ENCODE peak calls at places on chromosomes 3 and 15, in seven cellular contexts. One of them, this sample, is unnamed.

GRCh38 chr3:59566481-59566975 is 516.7 kb upstream of the CFAP20DC start:
- ATAC-seq in heart left ventricle: no peak
- ATAC-seq in mucosa of descending colon: no peak
- ATAC-seq in central memory CD8-positive, alpha-beta T cell: no peak
- ATAC-seq in stimulated activated effector memory CD8-positive, alpha-beta T cell treated with anti-CD3 and anti-CD28 coated beads, Interleukin-12 subunit alpha, Interleukin-12 subunit beta, amount 100 ng/mL, for 72 hours: peak; percentile 99
- ATAC-seq in left lung: no peak
- ATAC-seq in activated CD8-positive, alpha-beta T cell treated with anti-CD3 and anti-CD28 coated beads, Interleukin-2, amount 10 ng/mL, durations not matched to agents 7 days and 5 days: no peak
- ATAC-seq in this sample: peak; percentile 94

GRCh38 chr3:65080432-65080831 is 392.6 kb upstream of the ADAMTS9 start:
- ATAC-seq in heart left ventricle: no peak
- ATAC-seq in mucosa of descending colon: no peak
- ATAC-seq in central memory CD8-positive, alpha-beta T cell: no peak
- ATAC-seq in stimulated activated effector memory CD8-positive, alpha-beta T cell treated with anti-CD3 and anti-CD28 coated beads, Interleukin-12 subunit alpha, Interleukin-12 subunit beta, amount 100 ng/mL, for 72 hours: no peak
- ATAC-seq in left lung: no peak
- ATAC-seq in activated CD8-positive, alpha-beta T cell treated with anti-CD3 and anti-CD28 coated beads, Interleukin-2, amount 10 ng/mL, durations not matched to agents 7 days and 5 days: no peak
- ATAC-seq in this sample: no peak

GRCh38 chr15:64522226-64522823 is 61.9 kb downstream of the ZNF609 start:
- ATAC-seq in heart left ventricle: no peak
- ATAC-seq in mucosa of descending colon: no peak
- ATAC-seq in central memory CD8-positive, alpha-beta T cell: no peak
- ATAC-seq in stimulated activated effector memory CD8-positive, alpha-beta T cell treated with anti-CD3 and anti-CD28 coated beads, Interleukin-12 subunit alpha, Interleukin-12 subunit beta, amount 100 ng/mL, for 72 hours: no peak
- ATAC-seq in left lung: no peak
- ATAC-seq in activated CD8-positive, alpha-beta T cell treated with anti-CD3 and anti-CD28 coated beads, Interleukin-2, amount 10 ng/mL, durations not matched to agents 7 days and 5 days: no peak
- ATAC-seq in this sample: peak; percentile 44

GRCh38 chr15:68218331-68218730 is 11.2 kb downstream of the CLN6 start:
- ATAC-seq in heart left ventricle: no peak
- ATAC-seq in mucosa of descending colon: no peak
- ATAC-seq in central memory CD8-positive, alpha-beta T cell: no peak
- ATAC-seq in stimulated activated effector memory CD8-positive, alpha-beta T cell treated with anti-CD3 and anti-CD28 coated beads, Interleukin-12 subunit alpha, Interleukin-12 subunit beta, amount 100 ng/mL, for 72 hours: no peak
- ATAC-seq in left lung: no peak
- ATAC-seq in activated CD8-positive, alpha-beta T cell treated with anti-CD3 and anti-CD28 coated beads, Interleukin-2, amount 10 ng/mL, durations not matched to agents 7 days and 5 days: no peak
- ATAC-seq in this sample: no peak

GRCh38 chr3:51891242-51892039 is 11.7 kb downstream of the IQCF1 start:
- ATAC-seq in heart left ventricle: no peak
- ATAC-seq in mucosa of descending colon: no peak
- ATAC-seq in central memory CD8-positive, alpha-beta T cell: no peak
- ATAC-seq in stimulated activated effector memory CD8-positive, alpha-beta T cell treated with anti-CD3 and anti-CD28 coated beads, Interleukin-12 subunit alpha, Interleukin-12 subunit beta, amount 100 ng/mL, for 72 hours: no peak
- ATAC-seq in left lung: no peak
- ATAC-seq in activated CD8-positive, alpha-beta T cell treated with anti-CD3 and anti-CD28 coated beads, Interleukin-2, amount 10 ng/mL, durations not matched to agents 7 days and 5 days: no peak
- ATAC-seq in this sample: no peak

GRCh38 chr3:23395115-23395514 is 192.0 kb downstream of the UBE2E2 start:
- ATAC-seq in heart left ventricle: no peak
- ATAC-seq in mucosa of descending colon: no peak
- ATAC-seq in central memory CD8-positive, alpha-beta T cell: no peak
- ATAC-seq in stimulated activated effector memory CD8-positive, alpha-beta T cell treated with anti-CD3 and anti-CD28 coated beads, Interleukin-12 subunit alpha, Interleukin-12 subunit beta, amount 100 ng/mL, for 72 hours: no peak
- ATAC-seq in left lung: no peak
- ATAC-seq in activated CD8-positive, alpha-beta T cell treated with anti-CD3 and anti-CD28 coated beads, Interleukin-2, amount 10 ng/mL, durations not matched to agents 7 days and 5 days: no peak
- ATAC-seq in this sample: no peak

GRCh38 chr3:179036626-179037300 is 34.8 kb downstream of the ZMAT3 start:
- ATAC-seq in heart left ventricle: no peak
- ATAC-seq in mucosa of descending colon: no peak
- ATAC-seq in central memory CD8-positive, alpha-beta T cell: no peak
- ATAC-seq in stimulated activated effector memory CD8-positive, alpha-beta T cell treated with anti-CD3 and anti-CD28 coated beads, Interleukin-12 subunit alpha, Interleukin-12 subunit beta, amount 100 ng/mL, for 72 hours: no peak
- ATAC-seq in left lung: no peak
- ATAC-seq in activated CD8-positive, alpha-beta T cell treated with anti-CD3 and anti-CD28 coated beads, Interleukin-2, amount 10 ng/mL, durations not matched to agents 7 days and 5 days: no peak
- ATAC-seq in this sample: no peak

GRCh38 chr15:37793851-37794250 is 140.6 kb upstream of the TMCO5A start:
- ATAC-seq in heart left ventricle: no peak
- ATAC-seq in mucosa of descending colon: no peak
- ATAC-seq in central memory CD8-positive, alpha-beta T cell: no peak
- ATAC-seq in stimulated activated effector memory CD8-positive, alpha-beta T cell treated with anti-CD3 and anti-CD28 coated beads, Interleukin-12 subunit alpha, Interleukin-12 subunit beta, amount 100 ng/mL, for 72 hours: no peak
- ATAC-seq in left lung: no peak
- ATAC-seq in activated CD8-positive, alpha-beta T cell treated with anti-CD3 and anti-CD28 coated beads, Interleukin-2, amount 10 ng/mL, durations not matched to agents 7 days and 5 days: no peak
- ATAC-seq in this sample: no peak

GRCh38 chr15:40739042-40739441 is 16.0 kb downstream of the RMDN3 start:
- ATAC-seq in heart left ventricle: no peak
- ATAC-seq in mucosa of descending colon: no peak
- ATAC-seq in central memory CD8-positive, alpha-beta T cell: no peak
- ATAC-seq in stimulated activated effector memory CD8-positive, alpha-beta T cell treated with anti-CD3 and anti-CD28 coated beads, Interleukin-12 subunit alpha, Interleukin-12 subunit beta, amount 100 ng/mL, for 72 hours: no peak
- ATAC-seq in left lung: no peak
- ATAC-seq in activated CD8-positive, alpha-beta T cell treated with anti-CD3 and anti-CD28 coated beads, Interleukin-2, amount 10 ng/mL, durations not matched to agents 7 days and 5 days: no peak
- ATAC-seq in this sample: no peak

GRCh38 chr3:98328933-98329332 is 24.7 kb upstream of the OR5K4 start:
- ATAC-seq in heart left ventricle: no peak
- ATAC-seq in mucosa of descending colon: no peak
- ATAC-seq in central memory CD8-positive, alpha-beta T cell: no peak
- ATAC-seq in stimulated activated effector memory CD8-positive, alpha-beta T cell treated with anti-CD3 and anti-CD28 coated beads, Interleukin-12 subunit alpha, Interleukin-12 subunit beta, amount 100 ng/mL, for 72 hours: no peak
- ATAC-seq in left lung: no peak
- ATAC-seq in activated CD8-positive, alpha-beta T cell treated with anti-CD3 and anti-CD28 coated beads, Interleukin-2, amount 10 ng/mL, durations not matched to agents 7 days and 5 days: peak; percentile 14
- ATAC-seq in this sample: no peak

GRCh38 chr3:183122257-183122932 is 23.1 kb upstream of the MCCC1 start:
- ATAC-seq in heart left ventricle: no peak
- ATAC-seq in mucosa of descending colon: peak; percentile 65
- ATAC-seq in central memory CD8-positive, alpha-beta T cell: no peak
- ATAC-seq in stimulated activated effector memory CD8-positive, alpha-beta T cell treated with anti-CD3 and anti-CD28 coated beads, Interleukin-12 subunit alpha, Interleukin-12 subunit beta, amount 100 ng/mL, for 72 hours: no peak
- ATAC-seq in left lung: peak; percentile 82
- ATAC-seq in activated CD8-positive, alpha-beta T cell treated with anti-CD3 and anti-CD28 coated beads, Interleukin-2, amount 10 ng/mL, durations not matched to agents 7 days and 5 days: no peak
- ATAC-seq in this sample: peak; percentile 57

GRCh38 chr15:29695486-29696167 is 126.6 kb downstream of the TJP1 start:
- ATAC-seq in heart left ventricle: no peak
- ATAC-seq in mucosa of descending colon: no peak
- ATAC-seq in central memory CD8-positive, alpha-beta T cell: no peak
- ATAC-seq in stimulated activated effector memory CD8-positive, alpha-beta T cell treated with anti-CD3 and anti-CD28 coated beads, Interleukin-12 subunit alpha, Interleukin-12 subunit beta, amount 100 ng/mL, for 72 hours: no peak
- ATAC-seq in left lung: no peak
- ATAC-seq in activated CD8-positive, alpha-beta T cell treated with anti-CD3 and anti-CD28 coated beads, Interleukin-2, amount 10 ng/mL, durations not matched to agents 7 days and 5 days: no peak
- ATAC-seq in this sample: peak; percentile 26

GRCh38 chr15:70768247-70768883 is 5.0 kb upstream of the UACA start:
- ATAC-seq in heart left ventricle: no peak
- ATAC-seq in mucosa of descending colon: peak; percentile 44
- ATAC-seq in central memory CD8-positive, alpha-beta T cell: no peak
- ATAC-seq in stimulated activated effector memory CD8-positive, alpha-beta T cell treated with anti-CD3 and anti-CD28 coated beads, Interleukin-12 subunit alpha, Interleukin-12 subunit beta, amount 100 ng/mL, for 72 hours: no peak
- ATAC-seq in left lung: no peak
- ATAC-seq in activated CD8-positive, alpha-beta T cell treated with anti-CD3 and anti-CD28 coated beads, Interleukin-2, amount 10 ng/mL, durations not matched to agents 7 days and 5 days: no peak
- ATAC-seq in this sample: no peak

GRCh38 chr15:90959894-90960293 is 5.2 kb downstream of the RCCD1 start:
- ATAC-seq in heart left ventricle: peak; percentile 90
- ATAC-seq in mucosa of descending colon: no peak
- ATAC-seq in central memory CD8-positive, alpha-beta T cell: no peak
- ATAC-seq in stimulated activated effector memory CD8-positive, alpha-beta T cell treated with anti-CD3 and anti-CD28 coated beads, Interleukin-12 subunit alpha, Interleukin-12 subunit beta, amount 100 ng/mL, for 72 hours: no peak
- ATAC-seq in left lung: no peak
- ATAC-seq in activated CD8-positive, alpha-beta T cell treated with anti-CD3 and anti-CD28 coated beads, Interleukin-2, amount 10 ng/mL, durations not matched to agents 7 days and 5 days: no peak
- ATAC-seq in this sample: no peak

GRCh38 chr3:46663611-46664135 is 29.8 kb downstream of the ALS2CL start:
- ATAC-seq in heart left ventricle: peak; percentile 11
- ATAC-seq in mucosa of descending colon: peak; percentile 18
- ATAC-seq in central memory CD8-positive, alpha-beta T cell: no peak
- ATAC-seq in stimulated activated effector memory CD8-positive, alpha-beta T cell treated with anti-CD3 and anti-CD28 coated beads, Interleukin-12 subunit alpha, Interleukin-12 subunit beta, amount 100 ng/mL, for 72 hours: no peak
- ATAC-seq in left lung: peak; percentile 29
- ATAC-seq in activated CD8-positive, alpha-beta T cell treated with anti-CD3 and anti-CD28 coated beads, Interleukin-2, amount 10 ng/mL, durations not matched to agents 7 days and 5 days: peak; percentile 28
- ATAC-seq in this sample: no peak

GRCh38 chr3:171488479-171488878 is 28.3 kb upstream of the TNIK start:
- ATAC-seq in heart left ventricle: no peak
- ATAC-seq in mucosa of descending colon: no peak
- ATAC-seq in central memory CD8-positive, alpha-beta T cell: no peak
- ATAC-seq in stimulated activated effector memory CD8-positive, alpha-beta T cell treated with anti-CD3 and anti-CD28 coated beads, Interleukin-12 subunit alpha, Interleukin-12 subunit beta, amount 100 ng/mL, for 72 hours: no peak
- ATAC-seq in left lung: no peak
- ATAC-seq in activated CD8-positive, alpha-beta T cell treated with anti-CD3 and anti-CD28 coated beads, Interleukin-2, amount 10 ng/mL, durations not matched to agents 7 days and 5 days: no peak
- ATAC-seq in this sample: no peak

GRCh38 chr3:128911911-128912310 is 32.5 kb downstream of the ACAD9 start:
- ATAC-seq in heart left ventricle: peak; percentile 69
- ATAC-seq in mucosa of descending colon: no peak
- ATAC-seq in central memory CD8-positive, alpha-beta T cell: no peak
- ATAC-seq in stimulated activated effector memory CD8-positive, alpha-beta T cell treated with anti-CD3 and anti-CD28 coated beads, Interleukin-12 subunit alpha, Interleukin-12 subunit beta, amount 100 ng/mL, for 72 hours: no peak
- ATAC-seq in left lung: no peak
- ATAC-seq in activated CD8-positive, alpha-beta T cell treated with anti-CD3 and anti-CD28 coated beads, Interleukin-2, amount 10 ng/mL, durations not matched to agents 7 days and 5 days: no peak
- ATAC-seq in this sample: no peak

GRCh38 chr3:187167795-187168194 is 28.5 kb upstream of the RPL39L start:
- ATAC-seq in heart left ventricle: peak; percentile 45
- ATAC-seq in mucosa of descending colon: no peak
- ATAC-seq in central memory CD8-positive, alpha-beta T cell: no peak
- ATAC-seq in stimulated activated effector memory CD8-positive, alpha-beta T cell treated with anti-CD3 and anti-CD28 coated beads, Interleukin-12 subunit alpha, Interleukin-12 subunit beta, amount 100 ng/mL, for 72 hours: no peak
- ATAC-seq in left lung: no peak
- ATAC-seq in activated CD8-positive, alpha-beta T cell treated with anti-CD3 and anti-CD28 coated beads, Interleukin-2, amount 10 ng/mL, durations not matched to agents 7 days and 5 days: no peak
- ATAC-seq in this sample: no peak

GRCh38 chr3:153173758-153174516 is 11.9 kb downstream of the RAP2B start:
- ATAC-seq in heart left ventricle: no peak
- ATAC-seq in mucosa of descending colon: no peak
- ATAC-seq in central memory CD8-positive, alpha-beta T cell: peak; percentile 73
- ATAC-seq in stimulated activated effector memory CD8-positive, alpha-beta T cell treated with anti-CD3 and anti-CD28 coated beads, Interleukin-12 subunit alpha, Interleukin-12 subunit beta, amount 100 ng/mL, for 72 hours: peak; percentile 73
- ATAC-seq in left lung: no peak
- ATAC-seq in activated CD8-positive, alpha-beta T cell treated with anti-CD3 and anti-CD28 coated beads, Interleukin-2, amount 10 ng/mL, durations not matched to agents 7 days and 5 days: no peak
- ATAC-seq in this sample: peak; percentile 43

GRCh38 chr15:31461375-31461774 is 134.7 kb downstream of the KLF13 start:
- ATAC-seq in heart left ventricle: no peak
- ATAC-seq in mucosa of descending colon: no peak
- ATAC-seq in central memory CD8-positive, alpha-beta T cell: no peak
- ATAC-seq in stimulated activated effector memory CD8-positive, alpha-beta T cell treated with anti-CD3 and anti-CD28 coated beads, Interleukin-12 subunit alpha, Interleukin-12 subunit beta, amount 100 ng/mL, for 72 hours: peak; percentile 49
- ATAC-seq in left lung: no peak
- ATAC-seq in activated CD8-positive, alpha-beta T cell treated with anti-CD3 and anti-CD28 coated beads, Interleukin-2, amount 10 ng/mL, durations not matched to agents 7 days and 5 days: no peak
- ATAC-seq in this sample: no peak

GRCh38 chr3:88462241-88462640 is 312.5 kb downstream of the C3orf38 start:
- ATAC-seq in heart left ventricle: no peak
- ATAC-seq in mucosa of descending colon: no peak
- ATAC-seq in central memory CD8-positive, alpha-beta T cell: no peak
- ATAC-seq in stimulated activated effector memory CD8-positive, alpha-beta T cell treated with anti-CD3 and anti-CD28 coated beads, Interleukin-12 subunit alpha, Interleukin-12 subunit beta, amount 100 ng/mL, for 72 hours: no peak
- ATAC-seq in left lung: no peak
- ATAC-seq in activated CD8-positive, alpha-beta T cell treated with anti-CD3 and anti-CD28 coated beads, Interleukin-2, amount 10 ng/mL, durations not matched to agents 7 days and 5 days: no peak
- ATAC-seq in this sample: no peak

GRCh38 chr3:59235221-59236012 is 185.6 kb upstream of the CFAP20DC start:
- ATAC-seq in heart left ventricle: no peak
- ATAC-seq in mucosa of descending colon: no peak
- ATAC-seq in central memory CD8-positive, alpha-beta T cell: peak; percentile 85
- ATAC-seq in stimulated activated effector memory CD8-positive, alpha-beta T cell treated with anti-CD3 and anti-CD28 coated beads, Interleukin-12 subunit alpha, Interleukin-12 subunit beta, amount 100 ng/mL, for 72 hours: peak; percentile 98
- ATAC-seq in left lung: no peak
- ATAC-seq in activated CD8-positive, alpha-beta T cell treated with anti-CD3 and anti-CD28 coated beads, Interleukin-2, amount 10 ng/mL, durations not matched to agents 7 days and 5 days: no peak
- ATAC-seq in this sample: no peak

GRCh38 chr3:192710366-192710765 is 17.0 kb downstream of the FGF12 start:
- ATAC-seq in heart left ventricle: no peak
- ATAC-seq in mucosa of descending colon: no peak
- ATAC-seq in central memory CD8-positive, alpha-beta T cell: no peak
- ATAC-seq in stimulated activated effector memory CD8-positive, alpha-beta T cell treated with anti-CD3 and anti-CD28 coated beads, Interleukin-12 subunit alpha, Interleukin-12 subunit beta, amount 100 ng/mL, for 72 hours: no peak
- ATAC-seq in left lung: no peak
- ATAC-seq in activated CD8-positive, alpha-beta T cell treated with anti-CD3 and anti-CD28 coated beads, Interleukin-2, amount 10 ng/mL, durations not matched to agents 7 days and 5 days: no peak
- ATAC-seq in this sample: no peak

GRCh38 chr3:157154563-157155333 is 5.2 kb downstream of the CCNL1 start:
- ATAC-seq in heart left ventricle: no peak
- ATAC-seq in mucosa of descending colon: no peak
- ATAC-seq in central memory CD8-positive, alpha-beta T cell: no peak
- ATAC-seq in stimulated activated effector memory CD8-positive, alpha-beta T cell treated with anti-CD3 and anti-CD28 coated beads, Interleukin-12 subunit alpha, Interleukin-12 subunit beta, amount 100 ng/mL, for 72 hours: no peak
- ATAC-seq in left lung: no peak
- ATAC-seq in activated CD8-positive, alpha-beta T cell treated with anti-CD3 and anti-CD28 coated beads, Interleukin-2, amount 10 ng/mL, durations not matched to agents 7 days and 5 days: no peak
- ATAC-seq in this sample: no peak

GRCh38 chr3:58151637-58152036 is 59.1 kb downstream of the DNASE1L3 start:
- ATAC-seq in heart left ventricle: peak; percentile 91
- ATAC-seq in mucosa of descending colon: no peak
- ATAC-seq in central memory CD8-positive, alpha-beta T cell: no peak
- ATAC-seq in stimulated activated effector memory CD8-positive, alpha-beta T cell treated with anti-CD3 and anti-CD28 coated beads, Interleukin-12 subunit alpha, Interleukin-12 subunit beta, amount 100 ng/mL, for 72 hours: no peak
- ATAC-seq in left lung: no peak
- ATAC-seq in activated CD8-positive, alpha-beta T cell treated with anti-CD3 and anti-CD28 coated beads, Interleukin-2, amount 10 ng/mL, durations not matched to agents 7 days and 5 days: no peak
- ATAC-seq in this sample: no peak

GRCh38 chr15:40069178-40070165 is 30.5 kb upstream of the SRP14 start:
- ATAC-seq in heart left ventricle: peak; percentile 93
- ATAC-seq in mucosa of descending colon: peak; percentile 93
- ATAC-seq in central memory CD8-positive, alpha-beta T cell: no peak
- ATAC-seq in stimulated activated effector memory CD8-positive, alpha-beta T cell treated with anti-CD3 and anti-CD28 coated beads, Interleukin-12 subunit alpha, Interleukin-12 subunit beta, amount 100 ng/mL, for 72 hours: peak; percentile 46
- ATAC-seq in left lung: peak; percentile 96
- ATAC-seq in activated CD8-positive, alpha-beta T cell treated with anti-CD3 and anti-CD28 coated beads, Interleukin-2, amount 10 ng/mL, durations not matched to agents 7 days and 5 days: no peak
- ATAC-seq in this sample: peak; percentile 78